ENCODE peak calls at places on chromosomes 6 and 20, in nine cellular contexts. S, D, B, M, G, R, A, C and P are unnamed samples.

GRCh38 chr20:295804-296203 is 1.6 kb upstream of the ZCCHC3 start:
- DNase-seq in S (no peak), D (no peak), B (no peak), M (no peak), G (no peak), R (no peak), A (no peak), C (no peak), P (no peak)

GRCh38 chr6:20873425-20874190 is 339.4 kb downstream of the CDKAL1 start:
- DNase-seq in S (no peak), D (no peak), B (no peak), M (no peak), G (no peak), R (no peak), A (peak), C (no peak), P (no peak)

GRCh38 chr6:32191696-32192607 is 491 bp downstream of the GPSM3 start:
- DNase-seq in S (no peak), D (peak), B (peak), M (no peak), G (peak), R (peak), A (no peak), C (no peak), P (no peak)

GRCh38 chr6:48412656-48413055 is 301.7 kb upstream of the PTCHD4 start:
- DNase-seq in S (no peak), D (no peak), B (no peak), M (no peak), G (no peak), R (no peak), A (no peak), C (no peak), P (no peak)

GRCh38 chr6:163782436-163783003 is 368.0 kb downstream of the QKI start:
- DNase-seq in S (no peak), D (peak), B (no peak), M (no peak), G (no peak), R (no peak), A (no peak), C (no peak), P (peak)

GRCh38 chr20:52473171-52473570 is 281.6 kb upstream of the ZFP64 start:
- DNase-seq in S (no peak), D (no peak), B (no peak), M (no peak), G (no peak), R (no peak), A (no peak), C (no peak), P (no peak)

GRCh38 chr6:30100585-30101422 is 12.1 kb downstream of the TRIM31 start:
- DNase-seq in S (no peak), D (peak), B (no peak), M (peak), G (no peak), R (peak), A (no peak), C (no peak), P (no peak)

GRCh38 chr20:48582361-48582991 is 245.3 kb downstream of the PREX1 start:
- DNase-seq in S (no peak), D (no peak), B (no peak), M (no peak), G (no peak), R (no peak), A (no peak), C (no peak), P (no peak)

GRCh38 chr20:58199058-58199457 is 29.4 kb downstream of the ANKRD60 start:
- DNase-seq in S (no peak), D (no peak), B (no peak), M (no peak), G (no peak), R (no peak), A (no peak), C (no peak), P (no peak)

GRCh38 chr6:82842721-82843120 is 222.9 kb downstream of the UBE3D start:
- DNase-seq in S (no peak), D (no peak), B (no peak), M (no peak), G (no peak), R (no peak), A (no peak), C (no peak), P (no peak)

GRCh38 chr20:52010541-52010940 is 181.0 kb downstream of the ZFP64 start:
- DNase-seq in S (no peak), D (no peak), B (no peak), M (no peak), G (no peak), R (no peak), A (no peak), C (no peak), P (no peak)

GRCh38 chr6:291697-292505 is at the start of gene DUSP22:
- DNase-seq in S (peak), D (peak), B (peak), M (peak), G (peak), R (peak), A (peak), C (peak), P (peak)

GRCh38 chr20:59566631-59567524 is 37.5 kb upstream of the PHACTR3 start:
- DNase-seq in S (no peak), D (no peak), B (no peak), M (no peak), G (no peak), R (no peak), A (no peak), C (no peak), P (no peak)

GRCh38 chr20:13353261-13353945 is 132.3 kb downstream of the ISM1 start:
- DNase-seq in S (no peak), D (no peak), B (no peak), M (no peak), G (no peak), R (no peak), A (no peak), C (no peak), P (no peak)

GRCh38 chr20:57819291-57819690 is 109.5 kb upstream of the PMEPA1 start:
- DNase-seq in S (no peak), D (no peak), B (no peak), M (no peak), G (no peak), R (no peak), A (no peak), C (no peak), P (no peak)

GRCh38 chr20:24027229-24027628 is 38.6 kb upstream of the GGTLC1 start:
- DNase-seq in S (no peak), D (peak), B (peak), M (peak), G (peak), R (peak), A (peak), C (peak), P (no peak)

GRCh38 chr6:164007881-164008280 is 593.4 kb downstream of the QKI start:
- DNase-seq in S (no peak), D (no peak), B (no peak), M (no peak), G (no peak), R (no peak), A (no peak), C (no peak), P (no peak)

GRCh38 chr20:62243106-62243505 is 4.8 kb downstream of the OSBPL2 start:
- DNase-seq in S (no peak), D (no peak), B (no peak), M (no peak), G (no peak), R (no peak), A (no peak), C (no peak), P (no peak)

GRCh38 chr6:140857734-140858380 is 1274.9 kb upstream of the GJE1 start:
- DNase-seq in S (peak), D (no peak), B (no peak), M (no peak), G (no peak), R (no peak), A (peak), C (no peak), P (no peak)

GRCh38 chr6:30826961-30827342 is 57.4 kb upstream of the DDR1 start:
- DNase-seq in S (no peak), D (no peak), B (peak), M (no peak), G (no peak), R (peak), A (no peak), C (no peak), P (no peak)

GRCh38 chr6:157670466-157671186 is 152.4 kb upstream of the SNX9 start:
- DNase-seq in S (no peak), D (no peak), B (peak), M (no peak), G (no peak), R (no peak), A (no peak), C (no peak), P (no peak)

GRCh38 chr20:50471231-50471630 is 39.0 kb upstream of the PTPN1 start:
- DNase-seq in S (no peak), D (no peak), B (no peak), M (no peak), G (no peak), R (no peak), A (peak), C (no peak), P (no peak)

GRCh38 chr6:31940256-31940664 is 5.6 kb upstream of the CFB start:
- DNase-seq in S (no peak), D (no peak), B (no peak), M (no peak), G (no peak), R (no peak), A (no peak), C (no peak), P (no peak)

GRCh38 chr6:14695579-14695978 is 550.3 kb upstream of the JARID2 start:
- DNase-seq in S (no peak), D (no peak), B (no peak), M (no peak), G (no peak), R (no peak), A (no peak), C (no peak), P (no peak)

GRCh38 chr20:60242836-60243520 is 284.8 kb downstream of the CDH26 start:
- DNase-seq in S (no peak), D (no peak), B (no peak), M (no peak), G (no peak), R (no peak), A (no peak), C (no peak), P (no peak)